ENCODE peak calls at places on chromosomes 5 and 9, in seven cellular contexts. L is HCT116, K is PC-3, U is hepatocyte, N is GM23338, C is OCI-LY7, E is MM.1S. J is an unnamed sample.

GRCh38 chr9:96176901-96177718 is 124.9 kb downstream of the HSD17B3 start:
- DNase-seq in U (peak; percentile 65), L (no peak), E (no peak), K (no peak), C (no peak), N (peak; percentile 53), J (peak; percentile 68)

GRCh38 chr5:1125030-1125357 is 13.1 kb upstream of the SLC12A7 start:
- DNase-seq in U (peak; percentile 74), N (no peak), E (no peak), C (no peak), K (no peak), L (no peak), J (peak; percentile 93)

GRCh38 chr9:78004478-78005229 is 27.0 kb downstream of the GNAQ start:
- DNase-seq in K (peak; percentile 41), L (peak; percentile 2), E (no peak), C (peak; percentile 14), N (peak; percentile 37), U (peak; percentile 55), J (no peak)

GRCh38 chr5:9549941-9550340 is 4.1 kb upstream of the SEMA5A start:
- DNase-seq in E (no peak), C (no peak), K (no peak), L (no peak), U (no peak), N (no peak), J (no peak)

GRCh38 chr9:121700165-121700830 is 48.9 kb downstream of the DAB2IP start:
- DNase-seq in E (peak; percentile 21), K (peak; percentile 55), C (peak; percentile 27), N (peak; percentile 72), U (peak; percentile 64), L (no peak), J (peak; percentile 78)

GRCh38 chr5:171427318-171428167 is 8.1 kb downstream of the FGF18 start:
- DNase-seq in K (no peak), E (no peak), U (no peak), N (no peak), C (no peak), L (no peak), J (no peak)

GRCh38 chr9:89363921-89364663 is 45.8 kb downstream of the SECISBP2 start:
- DNase-seq in C (no peak), L (no peak), E (no peak), U (no peak), N (no peak), K (no peak), J (no peak)

GRCh38 chr5:125227333-125228075 is 481.1 kb upstream of the ZNF608 start:
- DNase-seq in E (no peak), U (peak; percentile 11), N (peak; percentile 59), L (peak; percentile 15), C (peak; percentile 44), K (peak; percentile 32), J (peak; percentile 9)

GRCh38 chr5:142978726-142979125 is 208.5 kb downstream of the ARHGAP26 start:
- DNase-seq in L (no peak), N (no peak), K (no peak), U (no peak), C (no peak), E (no peak), J (no peak)

GRCh38 chr5:98031926-98032325 is 741.5 kb upstream of the RGMB start:
- DNase-seq in K (peak; percentile 68), N (no peak), E (no peak), L (no peak), C (no peak), U (no peak), J (no peak)

GRCh38 chr5:150661086-150661485 is at the start of gene MYOZ3:
- DNase-seq in U (no peak), N (no peak), L (no peak), C (no peak), E (no peak), K (no peak), J (peak; percentile 34)

GRCh38 chr9:133821606-133822438 is 83.7 kb upstream of the SARDH start:
- DNase-seq in K (no peak), N (no peak), L (no peak), E (no peak), U (no peak), C (peak; percentile 29), J (no peak)

GRCh38 chr5:17216176-17216973 is 1.1 kb upstream of the BASP1 start:
- DNase-seq in E (peak; percentile 89), K (peak; percentile 99), U (peak; percentile 89), L (peak; percentile 34), C (peak; percentile 91), N (peak; percentile 94), J (peak; percentile 76)

GRCh38 chr5:125987677-125988255 is 435.4 kb upstream of the GRAMD2B start:
- DNase-seq in N (peak; percentile 58), K (no peak), C (no peak), U (no peak), L (no peak), E (peak; percentile 63), J (no peak)

GRCh38 chr9:108636023-108636422 is 219.8 kb downstream of the ACTL7B start:
- DNase-seq in E (no peak), U (peak; percentile 40), N (peak; percentile 52), C (no peak), L (peak; percentile 16), K (no peak), J (no peak)

GRCh38 chr5:129904667-129905466 is 602 bp downstream of the CHSY3 start:
- DNase-seq in L (no peak), E (no peak), K (no peak), C (no peak), N (peak; percentile 45), U (peak; percentile 49), J (peak; percentile 62)

GRCh38 chr9:107153336-107153735 is 129.7 kb upstream of the RAD23B start:
- DNase-seq in E (no peak), N (no peak), K (no peak), U (no peak), C (no peak), L (no peak), J (no peak)

GRCh38 chr9:89781838-89782237 is 177.0 kb downstream of the GADD45G start:
- DNase-seq in U (no peak), E (no peak), C (peak; percentile 52), N (no peak), K (no peak), L (no peak), J (no peak)

GRCh38 chr9:8486095-8486494 is 686.5 kb upstream of the DMAC1 start:
- DNase-seq in K (no peak), U (peak; percentile 25), L (no peak), C (no peak), E (no peak), N (peak; percentile 78), J (peak; percentile 8)
- TF ChIP-seq CTCF in K (no peak), U (peak; percentile 30), L (no peak), C (peak; percentile 43), E (no peak), N (peak; percentile 67), J (peak; percentile 33)

GRCh38 chr5:39337516-39337915 is 26.8 kb downstream of the C9 start:
- DNase-seq in K (no peak), C (no peak), U (no peak), N (no peak), L (no peak), E (no peak), J (no peak)
- H3K9me2 ChIP-seq in K (no peaks in the 10 kb centered on the region), C (no peaks in the 10 kb centered on the region), U (no peaks in the 10 kb centered on the region), N (no peaks in the 10 kb centered on the region), L (no peaks in the 10 kb centered on the region), E (no peaks in the 10 kb centered on the region), J (no peaks in the 10 kb centered on the region)

GRCh38 chr5:172707285-172708182 is 63.5 kb downstream of the DUSP1 start:
- DNase-seq in E (peak; percentile 50), U (peak; percentile 72), C (peak; percentile 57), L (no peak), N (peak; percentile 81), K (peak; percentile 77), J (peak; percentile 79)
- TF ChIP-seq CTCF in E (peak; percentile 65), U (peak; percentile 60), C (peak; percentile 77), L (peak; percentile 66), N (peak; percentile 55), K (peak; percentile 88), J (peak; percentile 74)

DNA sequence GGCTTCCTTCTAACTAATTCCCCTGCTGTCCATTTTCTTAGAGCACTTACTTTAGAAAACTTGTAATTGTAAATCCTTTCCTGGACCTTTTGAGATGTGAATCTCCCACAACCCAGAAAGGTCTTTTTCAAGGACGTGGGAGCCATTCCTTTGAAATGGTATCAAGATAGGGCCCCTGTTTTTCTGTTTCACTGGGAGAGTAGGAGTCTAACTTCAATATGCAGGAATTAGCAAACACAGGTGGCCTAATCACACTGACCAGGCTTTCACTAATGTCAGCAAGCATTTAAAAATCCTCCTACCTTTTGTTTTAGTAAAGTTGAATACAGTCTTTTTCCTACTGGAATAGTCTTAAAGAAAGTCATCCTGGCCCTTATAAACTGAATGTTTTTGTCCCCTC is 558.3 kb downstream of the PTPRD start:
- DNase-seq in N (peak; percentile 57), U (no peak), L (no peak), E (no peak), K (no peak), C (no peak), J (no peak)
- H3K9me2 ChIP-seq in N (no peaks in the 10 kb centered on the region), U (no peaks in the 10 kb centered on the region), L (no peaks in the 10 kb centered on the region), E (no peaks in the 10 kb centered on the region), K (no peaks in the 10 kb centered on the region), C (no peaks in the 10 kb centered on the region), J (no peaks in the 10 kb centered on the region)

GRCh38 chr5:100623719-100624118 is 88.5 kb downstream of the FAM174A start:
- DNase-seq in N (peak; percentile 27), L (no peak), K (peak; percentile 59), U (peak; percentile 20), C (peak; percentile 46), E (peak; percentile 42), J (no peak)
- TF ChIP-seq CTCF in N (peak; percentile 55), L (peak; percentile 53), K (peak; percentile 84), U (peak; percentile 51), C (peak; percentile 80), E (peak; percentile 55), J (peak; percentile 69)

GRCh38 chr9:82598254-82599039 is 464.5 kb downstream of the RASEF start:
- DNase-seq in N (no peak), E (no peak), C (no peak), L (no peak), U (no peak), K (no peak), J (peak; percentile 28)
- H3K9me2 ChIP-seq in N (peaks cover 7% of the 10 kb centered on the region), E (no peaks in the 10 kb centered on the region), C (no peaks in the 10 kb centered on the region), L (no peaks in the 10 kb centered on the region), U (no peaks in the 10 kb centered on the region), K (no peaks in the 10 kb centered on the region), J (no peaks in the 10 kb centered on the region)

DNA sequence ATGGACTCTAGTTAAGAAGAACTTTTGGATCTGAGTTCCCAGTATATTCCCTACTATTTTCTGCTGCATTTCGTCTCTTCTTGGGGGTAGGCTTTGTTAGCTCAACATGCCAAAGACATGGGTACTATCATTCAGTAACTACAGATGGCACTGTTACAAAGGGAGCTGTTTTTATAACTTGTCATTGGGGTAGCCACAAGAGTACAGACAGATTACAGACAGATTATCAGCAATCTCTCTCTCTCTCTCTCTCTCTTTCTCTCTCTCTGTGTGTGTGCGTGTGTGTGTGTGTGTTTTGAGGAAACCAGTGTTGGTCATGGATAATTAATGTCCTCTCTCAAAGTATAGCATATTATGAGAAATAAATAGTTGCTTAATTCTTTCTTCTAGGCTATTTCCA is 116.1 kb downstream of the WDR70 start:
- DNase-seq in U (no peak), C (no peak), N (no peak), K (peak; percentile 56), E (no peak), L (no peak), J (no peak)
- TF ChIP-seq CTCF in U (no peak), C (no peak), N (peak; percentile 22), K (peak; percentile 56), E (no peak), L (peak; percentile 19), J (peak; percentile 48)

J was measured in SK-N-SH.